ENCODE peak calls at places on chromosomes 6 and 20, in nine cellular contexts. One of them, this sample, is unnamed.

GRCh38 chr20:53245581-53245980 is 273.4 kb downstream of the TSHZ2 start:
- DNase-seq in cardiac fibroblast: no peak
- DNase-seq in astrocyte of the cerebellum: no peak
- DNase-seq in astrocyte of the spinal cord: no peak
- DNase-seq in endothelial cell: no peak
- DNase-seq in AG04449: no peak
- DNase-seq in right atrium auricular region: no peak
- DNase-seq in AG10803: no peak
- DNase-seq in left lung: no peak
- DNase-seq in this sample: no peak

GRCh38 chr20:18628330-18628941 is 40.6 kb downstream of the DTD1 start:
- DNase-seq in cardiac fibroblast: no peak
- DNase-seq in astrocyte of the cerebellum: no peak
- DNase-seq in astrocyte of the spinal cord: no peak
- DNase-seq in endothelial cell: peak
- DNase-seq in AG04449: no peak
- DNase-seq in right atrium auricular region: no peak
- DNase-seq in AG10803: no peak
- DNase-seq in left lung: no peak
- DNase-seq in this sample: no peak

GRCh38 chr6:157693867-157694266 is 129.2 kb upstream of the SNX9 start:
- DNase-seq in cardiac fibroblast: no peak
- DNase-seq in astrocyte of the cerebellum: no peak
- DNase-seq in astrocyte of the spinal cord: no peak
- DNase-seq in endothelial cell: no peak
- DNase-seq in AG04449: no peak
- DNase-seq in right atrium auricular region: no peak
- DNase-seq in AG10803: no peak
- DNase-seq in left lung: no peak
- DNase-seq in this sample: no peak

GRCh38 chr20:33878583-33878982 is 67.4 kb downstream of the CHMP4B start:
- DNase-seq in cardiac fibroblast: no peak
- DNase-seq in astrocyte of the cerebellum: no peak
- DNase-seq in astrocyte of the spinal cord: no peak
- DNase-seq in endothelial cell: no peak
- DNase-seq in AG04449: no peak
- DNase-seq in right atrium auricular region: no peak
- DNase-seq in AG10803: no peak
- DNase-seq in left lung: no peak
- DNase-seq in this sample: no peak

GRCh38 chr6:43849844-43850243 is 79.8 kb downstream of the VEGFA start:
- DNase-seq in cardiac fibroblast: no peak
- DNase-seq in astrocyte of the cerebellum: peak
- DNase-seq in astrocyte of the spinal cord: peak
- DNase-seq in endothelial cell: no peak
- DNase-seq in AG04449: no peak
- DNase-seq in right atrium auricular region: no peak
- DNase-seq in AG10803: no peak
- DNase-seq in left lung: no peak
- DNase-seq in this sample: no peak

GRCh38 chr6:65595540-65595939 is 111.5 kb downstream of the EYS start:
- DNase-seq in cardiac fibroblast: no peak
- DNase-seq in astrocyte of the cerebellum: no peak
- DNase-seq in astrocyte of the spinal cord: no peak
- DNase-seq in endothelial cell: no peak
- DNase-seq in AG04449: no peak
- DNase-seq in right atrium auricular region: no peak
- DNase-seq in AG10803: no peak
- DNase-seq in left lung: no peak
- DNase-seq in this sample: no peak

GRCh38 chr20:59525500-59526241 is 78.7 kb upstream of the PHACTR3 start:
- DNase-seq in cardiac fibroblast: peak
- DNase-seq in astrocyte of the cerebellum: no peak
- DNase-seq in astrocyte of the spinal cord: peak
- DNase-seq in endothelial cell: peak
- DNase-seq in AG04449: no peak
- DNase-seq in right atrium auricular region: no peak
- DNase-seq in AG10803: peak
- DNase-seq in left lung: no peak
- DNase-seq in this sample: no peak

GRCh38 chr6:31400467-31401289 is 2.7 kb upstream of the MICA start:
- DNase-seq in cardiac fibroblast: peak
- DNase-seq in astrocyte of the cerebellum: no peak
- DNase-seq in astrocyte of the spinal cord: peak
- DNase-seq in endothelial cell: peak
- DNase-seq in AG04449: no peak
- DNase-seq in right atrium auricular region: peak
- DNase-seq in AG10803: peak
- DNase-seq in left lung: peak
- DNase-seq in this sample: peak

GRCh38 chr6:53310751-53311585 is 37.8 kb downstream of the ELOVL5 start:
- DNase-seq in cardiac fibroblast: no peak
- DNase-seq in astrocyte of the cerebellum: no peak
- DNase-seq in astrocyte of the spinal cord: no peak
- DNase-seq in endothelial cell: no peak
- DNase-seq in AG04449: no peak
- DNase-seq in right atrium auricular region: no peak
- DNase-seq in AG10803: peak
- DNase-seq in left lung: no peak
- DNase-seq in this sample: no peak

GRCh38 chr6:5567890-5568289 is 306.6 kb downstream of the FARS2 start:
- DNase-seq in cardiac fibroblast: no peak
- DNase-seq in astrocyte of the cerebellum: no peak
- DNase-seq in astrocyte of the spinal cord: no peak
- DNase-seq in endothelial cell: no peak
- DNase-seq in AG04449: no peak
- DNase-seq in right atrium auricular region: no peak
- DNase-seq in AG10803: no peak
- DNase-seq in left lung: no peak
- DNase-seq in this sample: no peak

GRCh38 chr6:113936093-113936934 is 34.6 kb downstream of the HDAC2 start:
- DNase-seq in cardiac fibroblast: peak
- DNase-seq in astrocyte of the cerebellum: peak
- DNase-seq in astrocyte of the spinal cord: peak
- DNase-seq in endothelial cell: peak
- DNase-seq in AG04449: peak
- DNase-seq in right atrium auricular region: no peak
- DNase-seq in AG10803: peak
- DNase-seq in left lung: no peak
- DNase-seq in this sample: no peak

GRCh38 chr20:50120935-50121693 is 8.2 kb upstream of the UBE2V1 start:
- DNase-seq in cardiac fibroblast: peak
- DNase-seq in astrocyte of the cerebellum: no peak
- DNase-seq in astrocyte of the spinal cord: peak
- DNase-seq in endothelial cell: peak
- DNase-seq in AG04449: no peak
- DNase-seq in right atrium auricular region: no peak
- DNase-seq in AG10803: peak
- DNase-seq in left lung: peak
- DNase-seq in this sample: peak

GRCh38 chr20:17835941-17836861 is 132.4 kb downstream of the SNX5 start:
- DNase-seq in cardiac fibroblast: peak
- DNase-seq in astrocyte of the cerebellum: peak
- DNase-seq in astrocyte of the spinal cord: peak
- DNase-seq in endothelial cell: no peak
- DNase-seq in AG04449: peak
- DNase-seq in right atrium auricular region: peak
- DNase-seq in AG10803: peak
- DNase-seq in left lung: peak
- DNase-seq in this sample: no peak

GRCh38 chr6:5078121-5078695 is 6.9 kb upstream of the PPP1R3G start:
- DNase-seq in cardiac fibroblast: peak
- DNase-seq in astrocyte of the cerebellum: no peak
- DNase-seq in astrocyte of the spinal cord: no peak
- DNase-seq in endothelial cell: no peak
- DNase-seq in AG04449: no peak
- DNase-seq in right atrium auricular region: no peak
- DNase-seq in AG10803: no peak
- DNase-seq in left lung: no peak
- DNase-seq in this sample: no peak

GRCh38 chr20:3889489-3890409 is 562 bp downstream of the PANK2 start:
- DNase-seq in cardiac fibroblast: no peak
- DNase-seq in astrocyte of the cerebellum: no peak
- DNase-seq in astrocyte of the spinal cord: no peak
- DNase-seq in endothelial cell: peak
- DNase-seq in AG04449: no peak
- DNase-seq in right atrium auricular region: no peak
- DNase-seq in AG10803: no peak
- DNase-seq in left lung: peak
- DNase-seq in this sample: peak

GRCh38 chr6:139378882-139379341 is 4.5 kb upstream of the CITED2 start:
- DNase-seq in cardiac fibroblast: peak
- DNase-seq in astrocyte of the cerebellum: no peak
- DNase-seq in astrocyte of the spinal cord: peak
- DNase-seq in endothelial cell: no peak
- DNase-seq in AG04449: no peak
- DNase-seq in right atrium auricular region: no peak
- DNase-seq in AG10803: no peak
- DNase-seq in left lung: no peak
- DNase-seq in this sample: no peak

GRCh38 chr20:59596690-59597089 is 7.7 kb upstream of the PHACTR3 start:
- DNase-seq in cardiac fibroblast: no peak
- DNase-seq in astrocyte of the cerebellum: no peak
- DNase-seq in astrocyte of the spinal cord: no peak
- DNase-seq in endothelial cell: no peak
- DNase-seq in AG04449: no peak
- DNase-seq in right atrium auricular region: no peak
- DNase-seq in AG10803: no peak
- DNase-seq in left lung: no peak
- DNase-seq in this sample: no peak

GRCh38 chr20:22471156-22471836 is 113.1 kb downstream of the FOXA2 start:
- DNase-seq in cardiac fibroblast: no peak
- DNase-seq in astrocyte of the cerebellum: no peak
- DNase-seq in astrocyte of the spinal cord: no peak
- DNase-seq in endothelial cell: no peak
- DNase-seq in AG04449: no peak
- DNase-seq in right atrium auricular region: no peak
- DNase-seq in AG10803: no peak
- DNase-seq in left lung: no peak
- DNase-seq in this sample: no peak

GRCh38 chr6:85594197-85594930 is 706 bp upstream of the SNX14 start:
- DNase-seq in cardiac fibroblast: peak
- DNase-seq in astrocyte of the cerebellum: no peak
- DNase-seq in astrocyte of the spinal cord: no peak
- DNase-seq in endothelial cell: no peak
- DNase-seq in AG04449: no peak
- DNase-seq in right atrium auricular region: no peak
- DNase-seq in AG10803: peak
- DNase-seq in left lung: no peak
- DNase-seq in this sample: no peak

GRCh38 chr6:29107758-29108157 is at the start of gene OR2J3:
- DNase-seq in cardiac fibroblast: peak
- DNase-seq in astrocyte of the cerebellum: no peak
- DNase-seq in astrocyte of the spinal cord: no peak
- DNase-seq in endothelial cell: no peak
- DNase-seq in AG04449: no peak
- DNase-seq in right atrium auricular region: no peak
- DNase-seq in AG10803: no peak
- DNase-seq in left lung: no peak
- DNase-seq in this sample: no peak

GRCh38 chr6:29112135-29112534 is 4.3 kb downstream of the OR2J3 start:
- DNase-seq in cardiac fibroblast: no peak
- DNase-seq in astrocyte of the cerebellum: no peak
- DNase-seq in astrocyte of the spinal cord: no peak
- DNase-seq in endothelial cell: no peak
- DNase-seq in AG04449: no peak
- DNase-seq in right atrium auricular region: no peak
- DNase-seq in AG10803: no peak
- DNase-seq in left lung: no peak
- DNase-seq in this sample: no peak
- TF ChIP-seq CTCF in cardiac fibroblast: no peak
- TF ChIP-seq CTCF in astrocyte of the cerebellum: no peak
- TF ChIP-seq CTCF in astrocyte of the spinal cord: no peak
- TF ChIP-seq CTCF in endothelial cell: no peak
- TF ChIP-seq CTCF in AG04449: no peak
- TF ChIP-seq CTCF in right atrium auricular region: no peak
- TF ChIP-seq CTCF in AG10803: no peak
- TF ChIP-seq CTCF in left lung: no peak
- TF ChIP-seq CTCF in this sample: no peak

GRCh38 chr20:57895161-57895855 is 185.5 kb upstream of the PMEPA1 start:
- DNase-seq in cardiac fibroblast: no peak
- DNase-seq in astrocyte of the cerebellum: no peak
- DNase-seq in astrocyte of the spinal cord: no peak
- DNase-seq in endothelial cell: no peak
- DNase-seq in AG04449: no peak
- DNase-seq in right atrium auricular region: no peak
- DNase-seq in AG10803: no peak
- DNase-seq in left lung: no peak
- DNase-seq in this sample: no peak
- TF ChIP-seq CTCF in cardiac fibroblast: no peak
- TF ChIP-seq CTCF in astrocyte of the cerebellum: no peak
- TF ChIP-seq CTCF in astrocyte of the spinal cord: no peak
- TF ChIP-seq CTCF in endothelial cell: no peak
- TF ChIP-seq CTCF in AG04449: no peak
- TF ChIP-seq CTCF in right atrium auricular region: no peak
- TF ChIP-seq CTCF in AG10803: no peak
- TF ChIP-seq CTCF in left lung: no peak
- TF ChIP-seq CTCF in this sample: no peak

DNA sequence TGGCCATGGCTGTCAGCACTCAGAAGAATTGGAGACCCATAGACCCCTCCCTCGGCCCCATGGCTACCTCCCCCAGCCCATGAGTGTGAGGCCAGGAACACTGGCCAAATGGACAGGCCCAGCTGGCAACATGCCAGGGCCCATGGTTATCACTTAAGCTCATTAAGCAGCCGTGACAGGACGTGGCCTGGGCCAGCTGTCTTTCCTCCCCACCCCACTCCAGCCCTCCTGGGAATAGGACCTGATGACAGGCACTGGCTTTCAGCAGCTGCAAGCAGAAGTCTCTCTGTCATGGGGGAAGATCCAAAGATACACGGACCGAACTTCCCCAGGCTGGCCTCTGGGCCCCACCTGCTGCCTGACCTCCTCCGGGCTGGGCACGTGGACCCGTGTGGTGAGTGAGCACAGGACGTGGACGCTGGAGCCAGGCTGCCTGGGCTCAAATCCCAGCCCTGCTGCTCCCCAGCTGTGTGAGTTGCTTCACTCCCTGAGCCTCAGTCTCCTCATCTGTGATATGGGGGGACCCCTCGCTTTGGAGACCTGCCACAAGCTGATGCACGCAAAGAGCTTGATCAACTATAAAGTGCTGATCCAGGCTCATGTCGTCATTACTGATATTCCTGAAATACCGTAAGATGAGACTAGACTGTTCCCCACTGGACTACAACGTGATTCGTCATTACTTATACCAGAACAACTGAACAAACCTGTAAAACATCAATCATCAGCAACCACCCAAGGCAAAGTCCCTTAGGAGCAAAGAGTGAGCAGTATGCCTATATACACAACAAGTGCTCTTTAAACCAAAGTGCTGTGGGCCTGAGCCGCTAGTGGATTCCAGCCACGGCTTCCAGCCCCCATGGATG is 22.0 kb upstream of the VSTM2L start:
- DNase-seq in cardiac fibroblast: peak
- DNase-seq in astrocyte of the cerebellum: no peak
- DNase-seq in astrocyte of the spinal cord: no peak
- DNase-seq in endothelial cell: peak
- DNase-seq in AG04449: no peak
- DNase-seq in right atrium auricular region: peak
- DNase-seq in AG10803: no peak
- DNase-seq in left lung: no peak
- DNase-seq in this sample: no peak
- TF ChIP-seq CTCF in cardiac fibroblast: no peak
- TF ChIP-seq CTCF in astrocyte of the cerebellum: no peak
- TF ChIP-seq CTCF in astrocyte of the spinal cord: no peak
- TF ChIP-seq CTCF in endothelial cell: no peak
- TF ChIP-seq CTCF in AG04449: no peak
- TF ChIP-seq CTCF in right atrium auricular region: no peak
- TF ChIP-seq CTCF in AG10803: no peak
- TF ChIP-seq CTCF in left lung: no peak
- TF ChIP-seq CTCF in this sample: no peak

GRCh38 chr20:13644010-13644409 is 5.3 kb upstream of the TASP1 start:
- DNase-seq in cardiac fibroblast: peak
- DNase-seq in astrocyte of the cerebellum: peak
- DNase-seq in astrocyte of the spinal cord: peak
- DNase-seq in endothelial cell: no peak
- DNase-seq in AG04449: no peak
- DNase-seq in right atrium auricular region: no peak
- DNase-seq in AG10803: peak
- DNase-seq in left lung: no peak
- DNase-seq in this sample: no peak
- TF ChIP-seq CTCF in cardiac fibroblast: no peak
- TF ChIP-seq CTCF in astrocyte of the cerebellum: peak
- TF ChIP-seq CTCF in astrocyte of the spinal cord: no peak
- TF ChIP-seq CTCF in endothelial cell: no peak
- TF ChIP-seq CTCF in AG04449: no peak
- TF ChIP-seq CTCF in right atrium auricular region: no peak
- TF ChIP-seq CTCF in AG10803: peak
- TF ChIP-seq CTCF in left lung: no peak
- TF ChIP-seq CTCF in this sample: no peak

This sample was measured in activated B cell treated with CpG ODN at 0.5 μM for 24 hours.